ENCODE peak calls at places on chromosomes 11 and 22, in five cellular contexts. Z is transverse colon; E is Peyer's patch; G is substantia nigra; P is CD8-positive, alpha-beta T cell. B is an unnamed sample.

GRCh38 chr22:48488149-48488551 is 1339.5 kb downstream of the BRD1 start:
- DNase-seq in Z (no peak), E (no peak), G (no peak), P (no peak), B (no peak)

GRCh38 chr11:43712676-43713075 is 32.1 kb downstream of the HSD17B12 start:
- DNase-seq in Z (no peak), E (no peak), G (no peak), P (no peak), B (no peak)

GRCh38 chr11:116249561-116249960 is 523.2 kb downstream of the BUD13 start:
- DNase-seq in Z (no peak), E (no peak), G (no peak), P (no peak), B (no peak)

GRCh38 chr22:19957445-19957844 is 15.8 kb upstream of the TXNRD2 start:
- DNase-seq in Z (no peak), E (no peak), G (no peak), P (no peak), B (no peak)

GRCh38 chr11:38019072-38019775 is 1421.2 kb upstream of the RAG2 start:
- DNase-seq in Z (no peak), E (no peak), G (no peak), P (no peak), B (no peak)

GRCh38 chr11:1251236-1251770 is 28.4 kb downstream of the MUC5B start:
- DNase-seq in Z (no peak), E (no peak), G (no peak), P (no peak), B (no peak)

GRCh38 chr11:65170058-65170534 is at the start of gene SPDYC:
- DNase-seq in Z (no peak), E (no peak), G (no peak), P (no peak), B (no peak)

GRCh38 chr11:92297551-92298237 is 73.1 kb downstream of the FAT3 start:
- DNase-seq in Z (no peak), E (no peak), G (no peak), P (no peak), B (no peak)

GRCh38 chr22:49327411-49327810 is 500.3 kb downstream of the BRD1 start:
- DNase-seq in Z (no peak), E (no peak), G (no peak), P (peak; percentile 5), B (peak; percentile 9)

GRCh38 chr11:62152245-62153086 is 28.7 kb downstream of the INCENP start:
- DNase-seq in Z (no peak), E (peak; percentile 10), G (no peak), P (peak; percentile 39), B (no peak)

GRCh38 chr11:126072141-126072741 is 9.6 kb upstream of the CDON start:
- DNase-seq in Z (no peak), E (no peak), G (no peak), P (no peak), B (no peak)

GRCh38 chr11:134943544-134943943 is 531.5 kb upstream of the B3GAT1 start:
- DNase-seq in Z (no peak), E (no peak), G (no peak), P (no peak), B (no peak)

GRCh38 chr11:63813563-63814382 is 517 bp downstream of the SPINDOC start:
- DNase-seq in Z (peak; percentile 47), E (peak; percentile 55), G (peak; percentile 15), P (peak; percentile 52), B (no peak)

GRCh38 chr11:86172894-86173293 is 71.7 kb upstream of the EED start:
- DNase-seq in Z (no peak), E (no peak), G (no peak), P (no peak), B (no peak)

GRCh38 chr11:1518301-1518700 is 31.7 kb upstream of the MOB2 start:
- DNase-seq in Z (no peak), E (no peak), G (no peak), P (no peak), B (no peak)

GRCh38 chr11:96033054-96033453 is 109.1 kb upstream of the MTMR2 start:
- DNase-seq in Z (no peak), E (no peak), G (no peak), P (no peak), B (no peak)

GRCh38 chr11:133104014-133104753 is 428.1 kb downstream of the OPCML start:
- DNase-seq in Z (no peak), E (no peak), G (no peak), P (no peak), B (no peak)

GRCh38 chr11:34356576-34356917 is 1.3 kb downstream of the ABTB2 start:
- DNase-seq in Z (no peak), E (no peak), G (no peak), P (peak; percentile 52), B (no peak)

GRCh38 chr11:28833670-28834069 is 725.5 kb downstream of the METTL15 start:
- DNase-seq in Z (no peak), E (no peak), G (no peak), P (no peak), B (no peak)

GRCh38 chr11:2661173-2662023 is 38.4 kb downstream of the KCNQ1OT1 start:
- DNase-seq in Z (no peak), E (no peak), G (no peak), P (no peak), B (no peak)

GRCh38 chr11:123535401-123535800 is 105.3 kb downstream of the GRAMD1B start:
- DNase-seq in Z (no peak), E (no peak), G (no peak), P (no peak), B (no peak)

GRCh38 chr22:35467788-35468187 is 67.8 kb downstream of the MCM5 start:
- DNase-seq in Z (peak; percentile 71), E (no peak), G (peak; percentile 34), P (no peak), B (peak; percentile 85)

GRCh38 chr22:48895831-48896765 is 931.6 kb downstream of the BRD1 start:
- DNase-seq in Z (no peak), E (no peak), G (no peak), P (peak; percentile 36), B (no peak)

GRCh38 chr22:37751449-37752188 is 54.8 kb downstream of the TRIOBP start:
- DNase-seq in Z (no peak), E (no peak), G (no peak), P (no peak), B (no peak)

GRCh38 chr11:84157639-84158038 is 871.5 kb upstream of the CCDC90B start:
- DNase-seq in Z (no peak), E (no peak), G (no peak), P (no peak), B (no peak)
- H3K27ac ChIP-seq in Z (no peak overlapping the region), E (no peak overlapping the region), G (peak overlapping the region; percentile 47), P (no peak overlapping the region), B (no peak overlapping the region)

GRCh38 chr11:113689711-113690618 is 16.1 kb downstream of the TMPRSS5 start:
- DNase-seq in Z (no peak), E (no peak), G (no peak), P (no peak), B (no peak)
- H3K27ac ChIP-seq in Z (peak overlapping the region; percentile 16), E (no peak overlapping the region), G (no peak overlapping the region), P (no peak overlapping the region), B (no peak overlapping the region)

GRCh38 chr11:122155765-122156527 is 39.9 kb upstream of the BLID start:
- DNase-seq in Z (no peak), E (no peak), G (no peak), P (no peak), B (no peak)
- H3K27ac ChIP-seq in Z (peak overlapping the region; percentile 82), E (no peak overlapping the region), G (peak overlapping the region; percentile 22), P (no peak overlapping the region), B (peak overlapping the region; percentile 9)

GRCh38 chr22:46108564-46109473 is 41.5 kb upstream of the PPARA start:
- DNase-seq in Z (peak; percentile 45), E (no peak), G (no peak), P (no peak), B (no peak)
- H3K27ac ChIP-seq in Z (peak overlapping the region; percentile 77), E (peak overlapping the region; percentile 26), G (peak overlapping the region; percentile 93), P (no peak overlapping the region), B (peak overlapping the region; percentile 92)

GRCh38 chr11:46693597-46694012 is 6.8 kb downstream of the ARHGAP1 start:
- DNase-seq in Z (no peak), E (no peak), G (no peak), P (no peak), B (no peak)
- H3K27ac ChIP-seq in Z (peak overlapping the region; percentile 10), E (no peak overlapping the region), G (peak overlapping the region; percentile 97), P (no peak overlapping the region), B (peak overlapping the region; percentile 70)

GRCh38 chr22:46287873-46288751 is 8.6 kb upstream of the GTSE1 start:
- DNase-seq in Z (peak; percentile 66), E (peak; percentile 78), G (no peak), P (peak; percentile 63), B (no peak)

GRCh38 chr22:46286006-46286405 is 10.7 kb upstream of the GTSE1 start:
- DNase-seq in Z (no peak), E (no peak), G (no peak), P (no peak), B (no peak)

GRCh38 chr22:46289244-46289891 is 7.3 kb upstream of the GTSE1 start:
- DNase-seq in Z (no peak), E (no peak), G (no peak), P (no peak), B (no peak)

GRCh38 chr22:46288846-46289243 is 7.8 kb upstream of the GTSE1 start:
- DNase-seq in Z (no peak), E (no peak), G (no peak), P (no peak), B (no peak)

DNA sequence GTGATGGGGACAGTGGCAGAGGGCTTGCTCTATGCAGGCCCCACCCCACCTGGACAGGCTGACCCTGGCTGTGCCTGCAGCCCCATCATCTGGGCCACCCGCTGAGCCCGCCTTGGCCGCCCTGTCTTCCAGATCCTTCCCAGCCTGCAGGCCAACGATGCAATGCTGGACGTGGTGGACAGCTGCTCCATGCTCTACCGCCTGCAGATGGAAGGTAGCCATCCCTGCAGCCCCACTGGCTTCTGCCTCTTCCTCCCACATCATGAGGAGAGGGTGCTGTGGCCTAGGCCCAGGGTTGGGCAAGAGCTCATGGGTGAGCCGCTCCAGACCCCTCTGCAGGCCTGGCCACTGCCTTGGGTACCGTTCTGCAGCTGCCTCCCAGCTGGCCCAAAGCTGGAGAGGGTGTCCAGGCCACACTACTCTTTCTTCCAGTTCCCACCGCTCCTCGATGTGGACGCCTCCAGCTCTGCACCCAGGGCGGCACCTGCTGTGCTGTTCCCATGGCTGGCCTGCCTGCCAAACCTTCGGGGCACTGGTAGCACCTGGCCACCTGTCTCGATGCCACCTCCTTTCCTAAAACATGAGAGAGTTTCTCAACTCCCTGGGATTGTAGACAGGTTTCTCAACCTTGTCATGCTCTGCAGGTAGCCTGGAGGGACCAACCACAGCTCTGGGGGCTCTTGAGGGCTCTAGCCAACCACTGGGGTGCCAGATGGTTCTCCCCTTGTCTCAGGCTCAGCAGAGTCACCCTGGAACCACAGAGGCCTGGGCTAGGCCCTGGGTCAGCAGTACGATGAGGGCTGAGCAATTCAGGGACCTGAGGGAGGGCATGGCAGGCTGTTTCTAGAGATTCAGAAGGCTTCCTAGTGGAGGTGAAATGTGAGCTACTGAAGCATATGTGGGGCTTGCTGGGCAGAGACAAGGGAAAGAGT is 9.5 kb upstream of the GTSE1 start:
- DNase-seq in Z (no peak), E (no peak), G (no peak), P (no peak), B (no peak)
- H3K27ac ChIP-seq in Z (peak overlapping the region; percentile 54), E (peak overlapping the region; percentile 77), G (no peak overlapping the region), P (peak overlapping the region; percentile 29), B (no peak overlapping the region)

GRCh38 chr11:45688472-45689033 is 23.1 kb upstream of the CHST1 start:
- DNase-seq in Z (no peak), E (no peak), G (no peak), P (no peak), B (no peak)
- H3K27ac ChIP-seq in Z (no peak overlapping the region), E (no peak overlapping the region), G (no peak overlapping the region), P (no peak overlapping the region), B (no peak overlapping the region)

GRCh38 chr22:29813563-29813962 is 24.5 kb downstream of the ASCC2 start:
- DNase-seq in Z (no peak), E (no peak), G (no peak), P (no peak), B (no peak)
- H3K27ac ChIP-seq in Z (no peak overlapping the region), E (no peak overlapping the region), G (no peak overlapping the region), P (no peak overlapping the region), B (no peak overlapping the region)